ENCODE peak calls at places on chromosomes 16 and 17, in eight cellular contexts. F is A172; U is neural crest cell; V is cardiac muscle cell; X is stimulated activated CD4-positive, alpha-beta T cell treated with anti-CD3 and anti-CD28 coated beads, TNF-alpha, amount 100 ng/mL, for 24 hours; N is ACHN; B is stimulated activated CD8-positive, alpha-beta memory T cell treated with anti-CD3 and anti-CD28 coated beads, Interleukin-15, amount 100 ng/mL, for 48 hours; A is foreskin melanocyte. G is an unnamed sample.

GRCh38 chr16:48955791-48956190 is 325.8 kb downstream of the CBLN1 start:
- DNase-seq in U (no peak), N (no peak), V (no peak), A (no peak), B (no peak), F (no peak), X (no peak), G (no peak)

GRCh38 chr17:44362964-44363612 is 565 bp downstream of the FAM171A2 start:
- DNase-seq in A (no peak), N (peak), U (no peak), V (peak), F (no peak), B (no peak), X (no peak), G (no peak)

GRCh38 chr17:65973237-65973636 is 218.7 kb downstream of the CEP112 start:
- DNase-seq in F (no peak), V (no peak), X (no peak), B (no peak), U (no peak), N (no peak), A (no peak), G (no peak)

GRCh38 chr16:67489401-67490083 is 6.2 kb upstream of the AGRP start:
- DNase-seq in U (no peak), N (no peak), V (peak), X (no peak), F (no peak), A (no peak), B (no peak), G (no peak)

GRCh38 chr16:81752225-81752875 is 26.7 kb upstream of the PLCG2 start:
- DNase-seq in B (no peak), N (no peak), A (no peak), F (peak), V (no peak), U (no peak), X (no peak), G (no peak)

GRCh38 chr17:61408151-61409041 is 8.8 kb downstream of the TBX2 start:
- DNase-seq in V (no peak), A (no peak), U (no peak), B (no peak), N (no peak), X (no peak), F (no peak), G (peak)

GRCh38 chr17:74810699-74811485 is 34.7 kb upstream of the NAT9 start:
- DNase-seq in A (peak), X (no peak), B (no peak), V (no peak), N (peak), U (no peak), F (no peak), G (no peak)

GRCh38 chr16:56246051-56246817 is 54.9 kb downstream of the GNAO1 start:
- DNase-seq in V (peak), N (peak), A (no peak), B (no peak), U (no peak), F (peak), X (no peak), G (no peak)

GRCh38 chr17:35051183-35051578 is 12.3 kb downstream of the RFFL start:
- DNase-seq in B (no peak), N (peak), U (no peak), V (no peak), F (no peak), X (no peak), A (no peak), G (no peak)

GRCh38 chr17:46121841-46122485 is 71.3 kb downstream of the KANSL1 start:
- DNase-seq in A (no peak), F (no peak), V (no peak), U (no peak), B (no peak), X (no peak), N (no peak), G (no peak)

GRCh38 chr16:10256855-10257641 is 74.8 kb upstream of the GRIN2A start:
- DNase-seq in B (no peak), N (peak), U (peak), A (no peak), F (peak), X (peak), V (peak), G (peak)

GRCh38 chr17:4840893-4841242 is 7.7 kb downstream of the MINK1 start:
- DNase-seq in N (no peak), B (peak), A (no peak), U (no peak), X (no peak), V (no peak), F (no peak), G (no peak)

GRCh38 chr17:76643553-76644148 is at the start of gene ST6GALNAC1:
- DNase-seq in F (no peak), A (no peak), N (no peak), U (no peak), V (no peak), B (no peak), X (no peak), G (no peak)

GRCh38 chr16:59878479-59878878 is 1144.4 kb upstream of the GOT2 start:
- DNase-seq in F (peak), U (no peak), V (peak), X (no peak), A (no peak), N (peak), B (no peak), G (no peak)

GRCh38 chr16:68539704-68540370 is 746 bp downstream of the ZFP90 start:
- DNase-seq in V (no peak), A (no peak), F (peak), U (no peak), X (no peak), N (no peak), B (no peak), G (no peak)

GRCh38 chr17:60077672-60078519 is 825 bp downstream of the HEATR6 start:
- DNase-seq in V (no peak), B (no peak), F (no peak), A (peak), X (peak), N (no peak), U (no peak), G (no peak)

GRCh38 chr17:67156269-67157199 is 88.5 kb downstream of the HELZ start:
- DNase-seq in A (no peak), U (no peak), V (no peak), B (no peak), F (peak), N (peak), X (no peak), G (no peak)

GRCh38 chr17:83186226-83186625 is 106.8 kb downstream of the METRNL start:
- DNase-seq in F (no peak), U (no peak), N (no peak), B (no peak), X (no peak), A (no peak), V (no peak), G (no peak)

GRCh38 chr17:70329751-70330150 is 160.4 kb downstream of the KCNJ2 start:
- DNase-seq in A (no peak), X (no peak), U (no peak), V (no peak), F (no peak), B (no peak), N (no peak), G (no peak)

GRCh38 chr16:85465328-85466307 is 147.5 kb upstream of the GSE1 start:
- DNase-seq in A (no peak), V (peak), F (peak), B (no peak), X (no peak), N (no peak), U (no peak), G (no peak)

GRCh38 chr17:82168568-82168967 is 44.1 kb downstream of the CCDC57 start:
- DNase-seq in X (no peak), N (no peak), F (no peak), A (no peak), V (no peak), B (no peak), U (no peak), G (no peak)

GRCh38 chr16:23948949-23949392 is 113.2 kb downstream of the PRKCB start:
- DNase-seq in N (no peak), A (no peak), B (no peak), U (no peak), X (no peak), F (no peak), V (no peak), G (no peak)

GRCh38 chr17:77795685-77796084 is 162.8 kb upstream of the TNRC6C start:
- DNase-seq in F (no peak), X (no peak), N (no peak), U (no peak), B (no peak), V (no peak), A (no peak), G (no peak)

GRCh38 chr17:56172517-56172982 is 19.3 kb downstream of the ANKFN1 start:
- DNase-seq in A (no peak), N (no peak), V (peak), B (no peak), U (no peak), F (no peak), X (no peak), G (no peak)

GRCh38 chr17:32015245-32016013 is 8.2 kb downstream of the LRRC37B start:
- DNase-seq in V (no peak), A (no peak), B (no peak), X (no peak), F (no peak), U (no peak), N (no peak), G (no peak)

GRCh38 chr17:39239640-39240314 is 14.0 kb upstream of the STAC2 start:
- DNase-seq in N (peak), A (no peak), V (peak), U (no peak), B (peak), X (no peak), F (no peak), G (peak)

GRCh38 chr16:12406840-12407690 is 396.6 kb downstream of the CPPED1 start:
- DNase-seq in A (no peak), N (peak), B (no peak), X (no peak), V (no peak), U (no peak), F (peak), G (no peak)

GRCh38 chr17:57080708-57081107 is 4.3 kb upstream of the AKAP1 start:
- DNase-seq in N (peak), V (no peak), F (peak), A (no peak), U (no peak), B (no peak), X (no peak), G (no peak)

GRCh38 chr17:41917957-41918391 is 777 bp downstream of the ACLY start:
- DNase-seq in U (peak), A (peak), V (peak), X (peak), B (peak), F (no peak), N (peak), G (no peak)

GRCh38 chr17:65670667-65671371 is 109.4 kb upstream of the AXIN2 start:
- DNase-seq in N (no peak), X (no peak), A (no peak), U (no peak), F (no peak), B (no peak), V (no peak), G (no peak)

GRCh38 chr16:82684246-82684645 is 57.5 kb downstream of the CDH13 start:
- DNase-seq in N (no peak), B (no peak), V (no peak), U (no peak), A (no peak), F (no peak), X (no peak), G (no peak)

GRCh38 chr16:1953734-1954133 is 755 bp downstream of the RPL3L start:
- DNase-seq in V (no peak), A (no peak), X (no peak), U (no peak), N (no peak), F (no peak), B (no peak), G (no peak)

GRCh38 chr16:29893553-29893952 is 5.8 kb downstream of the SEZ6L2 start:
- DNase-seq in N (no peak), B (no peak), X (no peak), V (no peak), U (no peak), F (no peak), A (no peak), G (no peak)

GRCh38 chr16:11425140-11425539 is 79.9 kb downstream of the RMI2 start:
- DNase-seq in X (no peak), V (no peak), F (no peak), B (no peak), U (no peak), A (no peak), N (no peak), G (no peak)

GRCh38 chr17:44084131-44084538 is 13.6 kb downstream of the G6PC3 start:
- DNase-seq in N (peak), U (no peak), B (no peak), F (peak), V (no peak), A (no peak), X (no peak), G (no peak)

GRCh38 chr17:15917439-15918027 is 27.4 kb upstream of the ADORA2B start:
- DNase-seq in U (no peak), F (no peak), X (no peak), V (no peak), N (no peak), A (no peak), B (no peak), G (peak)

GRCh38 chr16:56787185-56787584 is 57.3 kb downstream of the NUP93 start:
- DNase-seq in A (no peak), F (no peak), B (no peak), X (no peak), V (peak), U (no peak), N (no peak), G (no peak)

GRCh38 chr16:56649820-56650219 is 1.9 kb upstream of the MT1B start:
- DNase-seq in X (no peak), A (no peak), F (no peak), N (no peak), V (no peak), B (no peak), U (no peak), G (no peak)

GRCh38 chr17:45127583-45128300 is 4.6 kb downstream of the PLCD3 start:
- DNase-seq in F (peak), U (no peak), A (no peak), N (peak), V (peak), B (no peak), X (no peak), G (no peak)